ENCODE peak calls at places on chromosomes 7 and 10, in seven cellular contexts. C is heart left ventricle, E is adrenal gland, N is ovary, S is tibial nerve, P is spleen, O is Peyer's patch. X is an unnamed sample.

GRCh38 chr10:69567920-69568319 is 5.3 kb downstream of the NEUROG3 start:
- DNase-seq in N (no peak), E (peak; percentile 64), S (no peak), C (peak; percentile 54), O (no peak), P (no peak), X (peak; percentile 31)

GRCh38 chr10:80538481-80539185 is 931 bp downstream of the SH2D4B start:
- DNase-seq in E (no peak), P (peak; percentile 56), S (no peak), N (no peak), O (peak; percentile 27), C (no peak), X (no peak)

GRCh38 chr7:83791737-83792136 is 142.8 kb upstream of the SEMA3E start:
- DNase-seq in C (no peak), N (no peak), E (no peak), O (no peak), P (no peak), S (no peak), X (no peak)

GRCh38 chr10:104267721-104268690 is 978 bp upstream of the GSTO2 start:
- DNase-seq in P (peak; percentile 76), N (no peak), C (no peak), E (no peak), O (no peak), S (no peak), X (no peak)

GRCh38 chr7:90530263-90530662 is 60.8 kb downstream of the PTTG1IP2 start:
- DNase-seq in C (no peak), N (no peak), O (no peak), P (no peak), S (no peak), E (no peak), X (no peak)

GRCh38 chr7:72336382-72336886 is 75.7 kb downstream of the CALN1 start:
- DNase-seq in N (no peak), O (no peak), C (no peak), P (no peak), S (no peak), E (no peak), X (no peak)

GRCh38 chr10:920450-920849 is 11.1 kb downstream of the LARP4B start:
- DNase-seq in N (no peak), E (no peak), S (no peak), O (peak; percentile 22), P (no peak), C (no peak), X (no peak)

GRCh38 chr7:32518534-32519140 is 23.3 kb downstream of the AVL9 start:
- DNase-seq in O (no peak), E (no peak), S (no peak), N (no peak), P (no peak), C (no peak), X (no peak)

GRCh38 chr7:12719141-12719919 is 31.9 kb downstream of the ARL4A start:
- DNase-seq in P (no peak), O (no peak), N (no peak), S (no peak), C (no peak), E (no peak), X (no peak)

GRCh38 chr10:94578790-94579189 is 33.2 kb downstream of the HELLS start:
- DNase-seq in C (no peak), E (no peak), P (no peak), N (no peak), S (no peak), O (no peak), X (no peak)

GRCh38 chr10:29420744-29421143 is 131.9 kb downstream of the LYZL1 start:
- DNase-seq in S (no peak), C (no peak), N (no peak), O (no peak), P (no peak), E (no peak), X (no peak)

GRCh38 chr7:135512135-135512887 is 2.4 kb upstream of the CNOT4 start:
- DNase-seq in S (no peak), C (no peak), O (no peak), N (no peak), E (peak; percentile 43), P (no peak), X (peak; percentile 44)

GRCh38 chr10:89118091-89118490 is 89.0 kb downstream of the CH25H start:
- DNase-seq in S (no peak), E (no peak), O (no peak), C (no peak), P (no peak), N (no peak), X (no peak)

GRCh38 chr7:505171-505570 is 14.5 kb downstream of the PDGFA start:
- DNase-seq in N (no peak), E (no peak), S (no peak), O (no peak), P (peak; percentile 46), C (no peak), X (no peak)

GRCh38 chr7:91512958-91513357 is 248.7 kb downstream of the FZD1 start:
- DNase-seq in C (no peak), O (no peak), P (no peak), S (no peak), E (no peak), N (no peak), X (no peak)

GRCh38 chr10:130428936-130429335 is 292.7 kb downstream of the GLRX3 start:
- DNase-seq in S (no peak), E (no peak), P (no peak), C (no peak), N (no peak), O (no peak), X (no peak)

GRCh38 chr7:148078126-148078525 is 512.4 kb upstream of the C7orf33 start:
- DNase-seq in O (no peak), E (peak; percentile 55), S (no peak), C (no peak), N (peak; percentile 37), P (no peak), X (peak; percentile 59)

GRCh38 chr7:16326099-16326498 is 95.2 kb downstream of the CRPPA start:
- DNase-seq in N (no peak), O (no peak), S (no peak), E (no peak), C (no peak), P (no peak), X (no peak)

GRCh38 chr7:53520841-53521240 is 485.4 kb downstream of the POM121L12 start:
- DNase-seq in E (no peak), S (no peak), C (no peak), O (no peak), P (no peak), N (no peak), X (no peak)

GRCh38 chr7:53518319-53518718 is 482.9 kb downstream of the POM121L12 start:
- DNase-seq in O (no peak), S (no peak), N (no peak), C (no peak), E (no peak), P (no peak), X (no peak)

DNA sequence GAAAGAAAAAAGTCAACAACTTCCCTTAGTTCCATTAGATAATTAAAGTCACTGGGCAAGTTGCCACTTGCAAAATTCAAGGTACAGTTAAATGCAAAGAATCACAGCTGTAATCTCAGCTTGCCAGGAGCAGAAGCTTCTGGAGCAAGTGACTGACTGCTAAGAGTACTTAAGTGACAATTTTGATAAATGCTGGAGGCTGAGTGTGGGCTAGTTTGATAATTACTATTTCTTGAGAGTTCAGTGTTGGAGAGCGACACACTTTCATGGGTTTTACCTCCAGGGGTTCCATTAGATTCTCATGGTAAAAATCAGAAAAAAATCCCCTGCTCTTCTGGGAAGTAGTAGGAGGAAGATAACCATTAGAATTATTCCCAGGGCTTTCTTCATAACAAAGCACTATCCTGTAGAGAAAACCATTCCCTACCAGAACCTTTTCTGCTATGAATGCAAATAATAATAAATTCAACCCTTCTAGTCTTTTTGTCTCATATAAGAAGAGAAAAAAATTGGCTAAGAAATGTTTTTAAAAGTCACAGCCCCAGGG is 486.3 kb downstream of the POM121L12 start:
- DNase-seq in S (no peak), N (no peak), E (no peak), P (no peak), C (no peak), O (no peak), X (no peak)
- TF ChIP-seq POLR2A in S (no peak), N (no peak), E (no peak), P (no peak), C (no peak), O (no peak), X (no peak)

GRCh38 chr7:73734619-73735525 is 3.7 kb downstream of the ABHD11 start:
- DNase-seq in C (peak; percentile 48), N (no peak), E (peak; percentile 88), O (peak; percentile 95), P (peak; percentile 93), S (peak; percentile 41), X (peak; percentile 95)
- TF ChIP-seq POLR2A in C (peak; percentile 24), N (no peak), E (no peak), O (peak; percentile 98), P (no peak), S (no peak), X (peak; percentile 57)

GRCh38 chr7:28479507-28479947 is 67.2 kb downstream of the CREB5 start:
- DNase-seq in P (no peak), E (no peak), S (no peak), C (no peak), N (no peak), O (no peak), X (no peak)

GRCh38 chr7:28480595-28480994 is 68.3 kb downstream of the CREB5 start:
- DNase-seq in O (no peak), N (no peak), P (no peak), S (no peak), C (no peak), E (no peak), X (no peak)

GRCh38 chr7:28483112-28483511 is 70.8 kb downstream of the CREB5 start:
- DNase-seq in S (no peak), C (no peak), N (no peak), O (no peak), E (no peak), P (no peak), X (no peak)

GRCh38 chr7:28483868-28484267 is 71.5 kb downstream of the CREB5 start:
- DNase-seq in O (no peak), S (no peak), P (no peak), C (no peak), N (no peak), E (no peak), X (no peak)

DNA sequence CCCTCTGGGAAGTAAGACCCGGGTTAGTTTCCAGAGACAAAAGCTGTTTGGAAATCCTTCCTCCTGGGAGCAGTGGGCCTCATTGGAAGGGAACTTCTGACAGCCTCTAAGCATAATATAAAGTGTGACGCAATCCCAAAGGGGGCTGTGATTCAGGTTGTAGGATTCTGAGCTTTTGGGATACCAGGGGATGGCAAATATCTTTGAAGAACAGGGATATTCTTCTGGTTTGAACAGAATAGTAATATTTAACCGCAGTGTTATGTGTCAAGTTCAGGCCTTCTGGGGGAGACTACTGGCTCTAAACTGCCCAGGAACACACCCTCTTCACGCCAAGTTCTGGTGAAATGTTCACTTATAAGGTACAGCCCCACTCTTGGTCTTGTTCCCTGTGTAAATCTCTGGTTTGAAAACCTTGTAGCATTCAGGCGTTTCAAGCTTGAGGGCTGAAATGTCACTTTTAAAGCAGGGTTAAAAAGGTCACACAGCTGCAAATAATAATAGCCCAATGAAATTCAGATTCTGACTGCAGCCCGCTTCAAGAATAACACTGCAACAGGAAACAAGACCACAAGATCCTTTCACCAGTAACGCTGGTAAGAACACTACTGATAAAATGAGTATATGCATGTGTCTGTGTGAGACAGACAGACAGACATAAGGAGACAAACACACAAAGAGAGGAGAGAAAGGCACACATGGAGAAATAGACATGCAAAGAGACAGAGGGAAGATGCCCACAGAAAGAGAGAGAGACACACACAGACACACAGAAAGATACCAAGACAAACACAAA is 69.0 kb downstream of the CREB5 start:
- DNase-seq in P (no peak), O (no peak), N (no peak), C (no peak), S (no peak), E (no peak), X (no peak)
- TF ChIP-seq POLR2A in P (no peak), O (no peak), N (no peak), C (no peak), S (no peak), E (no peak), X (no peak)

GRCh38 chr7:108613949-108614381 is 44.3 kb downstream of the DNAJB9 start:
- DNase-seq in O (no peak), N (no peak), C (no peak), E (no peak), P (no peak), S (no peak), X (no peak)
- TF ChIP-seq POLR2A in O (no peak), N (no peak), C (no peak), E (no peak), P (no peak), S (no peak), X (no peak)